ENCODE peak calls at places on chromosomes 1 and 21, in six cellular contexts. F is heart right ventricle, S is keratinocyte, R is HCT116, L is MM.1S, V is cardiac muscle cell. W is an unnamed sample.

GRCh38 chr21:23853796-23854379 is 1753.4 kb downstream of the MRPL39 start:
- DNase-seq in S (no peak), L (peak; percentile 59), R (no peak), V (peak; percentile 36), F (no peak), W (no peak)

GRCh38 chr21:46099476-46099875 is 1.6 kb downstream of the COL6A2 start:
- DNase-seq in S (no peak), F (peak; percentile 47), R (no peak), V (no peak), L (no peak), W (no peak)

GRCh38 chr1:59686574-59686973 is 128.2 kb upstream of the HOOK1 start:
- DNase-seq in L (no peak), R (no peak), V (no peak), S (no peak), F (no peak), W (no peak)

GRCh38 chr1:66732407-66733166 is 19.7 kb upstream of the DYNLT5 start:
- DNase-seq in V (no peak), S (no peak), L (peak; percentile 79), F (no peak), R (no peak), W (no peak)

GRCh38 chr1:220370041-220370700 is 97.9 kb upstream of the RAB3GAP2 start:
- DNase-seq in R (peak; percentile 63), V (peak; percentile 69), L (no peak), F (no peak), S (peak; percentile 60), W (peak; percentile 87)

GRCh38 chr1:198663996-198664789 is 25.4 kb downstream of the PTPRC start:
- DNase-seq in R (no peak), S (no peak), V (no peak), F (no peak), L (no peak), W (no peak)

GRCh38 chr1:84300991-84301758 is at the start of gene SAMD13:
- DNase-seq in R (peak; percentile 79), F (peak; percentile 13), L (peak; percentile 6), S (no peak), V (peak; percentile 76), W (no peak)

GRCh38 chr1:156448134-156448967 is 52.2 kb downstream of the MEF2D start:
- DNase-seq in F (no peak), S (no peak), R (no peak), L (no peak), V (no peak), W (no peak)

GRCh38 chr21:26798856-26799751 is 46.1 kb downstream of the ADAMTS1 start:
- DNase-seq in F (no peak), R (no peak), S (no peak), V (no peak), L (no peak), W (no peak)

GRCh38 chr1:162882248-162882666 is 21.3 kb upstream of the CCDC190 start:
- DNase-seq in L (no peak), V (no peak), S (no peak), R (no peak), F (no peak), W (no peak)

GRCh38 chr1:179288977-179289376 is 4.6 kb upstream of the SOAT1 start:
- DNase-seq in F (no peak), L (no peak), R (no peak), V (no peak), S (no peak), W (no peak)

GRCh38 chr1:241677171-241677570 is 25.1 kb downstream of the WDR64 start:
- DNase-seq in F (no peak), R (no peak), V (no peak), L (peak; percentile 97), S (no peak), W (no peak)

GRCh38 chr1:182299728-182300581 is 91.6 kb downstream of the GLUL start:
- DNase-seq in L (no peak), R (no peak), V (no peak), S (no peak), F (peak; percentile 43), W (no peak)

GRCh38 chr1:54247858-54248257 is 47.9 kb downstream of the MRPL37 start:
- DNase-seq in F (no peak), V (no peak), S (no peak), L (no peak), R (no peak), W (no peak)

GRCh38 chr1:244075247-244075722 is 24.2 kb downstream of the ZBTB18 start:
- DNase-seq in R (no peak), F (no peak), S (no peak), V (no peak), L (no peak), W (no peak)

GRCh38 chr1:15991427-15992186 is 12.4 kb upstream of the SRARP start:
- DNase-seq in L (no peak), V (no peak), F (no peak), S (no peak), R (no peak), W (no peak)

GRCh38 chr1:20538760-20539551 is 13.4 kb upstream of the FAM43B start:
- DNase-seq in R (no peak), L (no peak), F (no peak), S (no peak), V (no peak), W (no peak)

GRCh38 chr1:42178249-42178648 is 13.7 kb upstream of the GUCA2A start:
- DNase-seq in R (no peak), V (no peak), S (no peak), L (no peak), F (no peak), W (no peak)

GRCh38 chr1:20087668-20088067 is 17.7 kb downstream of the PLA2G5 start:
- DNase-seq in F (no peak), R (no peak), L (no peak), V (no peak), S (no peak), W (no peak)

GRCh38 chr1:116966791-116967190 is 34.8 kb upstream of the CD101 start:
- DNase-seq in L (no peak), F (no peak), R (no peak), S (no peak), V (no peak), W (no peak)

GRCh38 chr1:219143735-219144134 is 29.9 kb upstream of the LYPLAL1 start:
- DNase-seq in L (no peak), F (no peak), S (no peak), R (no peak), V (no peak), W (no peak)

GRCh38 chr21:38380391-38381137 is 117.7 kb downstream of the ERG start:
- DNase-seq in V (no peak), R (no peak), S (no peak), F (no peak), L (no peak), W (no peak)

GRCh38 chr1:183300395-183300794 is 114.3 kb downstream of the LAMC2 start:
- DNase-seq in R (no peak), V (no peak), S (no peak), F (no peak), L (no peak), W (no peak)

GRCh38 chr1:10063878-10064277 is 31.1 kb downstream of the UBE4B start:
- DNase-seq in V (no peak), F (no peak), L (no peak), S (peak; percentile 89), R (no peak), W (peak; percentile 96)

DNA sequence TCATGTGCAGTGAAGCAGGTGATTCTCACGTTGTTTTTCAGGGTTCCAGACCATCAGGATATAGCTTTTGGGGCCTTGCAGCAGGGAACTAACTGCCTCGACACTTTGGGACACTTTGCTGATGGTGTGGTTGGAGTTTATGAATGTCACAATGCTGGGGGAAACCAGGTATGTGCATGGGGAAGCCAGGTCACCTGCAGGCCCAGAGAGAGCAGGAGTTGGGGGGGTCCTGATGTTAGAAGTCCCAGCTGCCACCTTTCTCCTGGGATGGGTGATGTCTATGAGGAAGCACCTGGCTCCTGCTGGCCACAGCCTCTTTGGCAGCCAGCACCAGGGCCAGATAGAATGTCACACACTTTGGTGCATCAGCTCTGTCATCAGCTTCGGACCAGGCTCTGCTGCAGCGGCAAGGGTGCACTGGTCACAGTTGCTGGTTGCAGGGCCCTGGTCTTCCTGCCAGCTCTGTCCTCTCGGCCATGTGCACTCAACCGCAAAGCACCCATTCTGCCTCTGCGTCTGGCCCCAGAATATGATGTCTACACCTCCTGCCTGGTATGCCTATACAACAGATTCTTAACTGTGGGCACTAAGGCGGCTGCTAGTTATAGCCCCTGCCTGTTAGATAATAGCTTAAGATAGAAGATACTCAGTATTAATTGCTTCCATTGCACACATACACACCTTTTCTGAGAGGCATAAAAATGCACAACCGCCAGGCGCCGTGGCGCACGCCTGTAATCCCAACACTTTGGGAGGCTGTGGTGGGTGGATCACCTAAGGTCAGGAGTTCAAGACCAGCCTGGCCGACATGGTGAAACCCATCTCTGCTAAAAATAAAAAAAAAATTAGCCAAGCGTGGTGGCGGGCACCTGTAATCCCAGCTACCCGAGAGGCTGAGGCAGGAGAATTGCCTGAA is 160.7 kb downstream of the PGBD5 start:
- DNase-seq in V (no peak), S (no peak), R (no peak), F (no peak), L (no peak), W (no peak)
- H3K27ac ChIP-seq in V (no peak overlapping the region), S (no peak overlapping the region), R (no peak overlapping the region), F (no peak overlapping the region), L (no peak overlapping the region), W (no peak overlapping the region)

GRCh38 chr1:33170351-33171274 is 11.2 kb downstream of the TRIM62 start:
- DNase-seq in V (no peak), L (no peak), F (peak; percentile 68), S (no peak), R (no peak), W (no peak)
- H3K27ac ChIP-seq in V (no peak overlapping the region), L (no peak overlapping the region), F (peak overlapping the region; percentile 47), S (no peak overlapping the region), R (no peak overlapping the region), W (no peak overlapping the region)

GRCh38 chr1:206498685-206499084 is 8.6 kb upstream of the RASSF5 start:
- DNase-seq in V (no peak), R (no peak), S (peak; percentile 83), L (no peak), F (no peak), W (peak; percentile 44)
- H3K27ac ChIP-seq in V (no peak overlapping the region), R (no peak overlapping the region), S (no peak overlapping the region), L (no peak overlapping the region), F (no peak overlapping the region), W (peak overlapping the region; percentile 45)

DNA sequence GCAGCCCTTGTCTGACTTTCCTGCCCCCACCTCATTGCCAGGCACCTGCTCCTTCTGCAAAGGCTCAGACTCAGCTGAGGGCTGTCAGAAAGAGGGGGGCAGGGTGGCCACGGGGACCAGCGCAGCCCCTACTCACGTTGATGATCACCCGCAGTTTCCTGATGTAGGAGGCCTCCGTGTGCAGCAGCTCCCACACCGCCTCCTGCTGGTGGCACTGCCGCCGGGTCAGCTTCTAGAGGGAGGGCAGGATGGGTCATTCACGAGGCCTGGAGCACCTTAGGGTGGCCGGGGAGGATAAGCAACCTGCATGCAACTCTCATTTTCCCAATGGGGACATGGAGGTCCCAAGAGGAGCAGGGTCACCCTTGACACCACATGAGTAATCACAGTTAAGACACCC is 6.4 kb upstream of the TNFRSF25 start:
- DNase-seq in S (no peak), F (no peak), V (no peak), R (no peak), L (no peak), W (no peak)
- H3K27ac ChIP-seq in S (peak overlapping the region; percentile 67), F (no peak overlapping the region), V (no peak overlapping the region), R (peak overlapping the region; percentile 80), L (no peak overlapping the region), W (peak overlapping the region; percentile 61)

W was measured in epithelial cell of prostate.